ENCODE peak calls at places on chromosomes 13 and 19, in five cellular contexts. I, R, K, N and E are unnamed samples.

GRCh38 chr13:41827507-41828213 is 133.2 kb downstream of the VWA8 start:
- DNase-seq in I (no peak), R (no peak), K (peak; percentile 66), N (no peak), E (no peak)

GRCh38 chr19:11381535-11382369 is 2.4 kb downstream of the EPOR start:
- DNase-seq in I (peak; percentile 92), R (peak; percentile 76), K (peak; percentile 83), N (peak; percentile 96), E (peak; percentile 91)

GRCh38 chr13:70792121-70792520 is 683.9 kb upstream of the KLHL1 start:
- DNase-seq in I (no peak), R (no peak), K (no peak), N (no peak), E (no peak)

GRCh38 chr19:47012620-47013019 is 7.0 kb upstream of the NPAS1 start:
- DNase-seq in I (no peak), R (no peak), K (no peak), N (no peak), E (no peak)

GRCh38 chr13:37345869-37346268 is 240.4 kb upstream of the CSNK1A1L start:
- DNase-seq in I (no peak), R (no peak), K (no peak), N (no peak), E (no peak)

GRCh38 chr13:32880636-32881035 is 135.6 kb upstream of the KL start:
- DNase-seq in I (no peak), R (no peak), K (no peak), N (no peak), E (no peak)

GRCh38 chr13:36090592-36090991 is 40.6 kb downstream of the DCLK1 start:
- DNase-seq in I (no peak), R (no peak), K (peak; percentile 76), N (no peak), E (no peak)

GRCh38 chr13:109755997-109756396 is 30.4 kb downstream of the IRS2 start:
- DNase-seq in I (no peak), R (no peak), K (no peak), N (no peak), E (no peak)

GRCh38 chr13:28486144-28486543 is 8.8 kb downstream of the FLT1 start:
- DNase-seq in I (no peak), R (no peak), K (no peak), N (no peak), E (no peak)

GRCh38 chr19:10719466-10719961 is 1.6 kb downstream of the DNM2 start:
- DNase-seq in I (no peak), R (no peak), K (no peak), N (no peak), E (no peak)

GRCh38 chr19:13209797-13210775 is 59.9 kb downstream of the IER2 start:
- DNase-seq in I (peak; percentile 51), R (no peak), K (no peak), N (no peak), E (no peak)

GRCh38 chr19:29017788-29018187 is 195.2 kb downstream of the UQCRFS1 start:
- DNase-seq in I (no peak), R (no peak), K (no peak), N (no peak), E (peak; percentile 62)

GRCh38 chr19:16520074-16520973 is 21.9 kb downstream of the CHERP start:
- DNase-seq in I (no peak), R (no peak), K (no peak), N (no peak), E (no peak)

GRCh38 chr19:4913996-4914735 is 4.9 kb downstream of the UHRF1 start:
- DNase-seq in I (no peak), R (peak; percentile 20), K (no peak), N (no peak), E (peak; percentile 69)

GRCh38 chr19:18433735-18434398 is 4.1 kb downstream of the ISYNA1 start:
- DNase-seq in I (peak; percentile 89), R (no peak), K (no peak), N (peak; percentile 87), E (no peak)

GRCh38 chr13:51797664-51798488 is 6.1 kb downstream of the DHRS12 start:
- DNase-seq in I (no peak), R (peak; percentile 45), K (no peak), N (peak; percentile 91), E (no peak)

GRCh38 chr19:17872251-17873001 is 681 bp downstream of the SLC5A5 start:
- DNase-seq in I (peak; percentile 88), R (peak; percentile 18), K (no peak), N (peak; percentile 62), E (no peak)

GRCh38 chr13:51793570-51794273 is 10.2 kb downstream of the DHRS12 start:
- DNase-seq in I (no peak), R (no peak), K (no peak), N (no peak), E (no peak)

GRCh38 chr13:40653558-40654318 is 12.7 kb downstream of the FOXO1 start:
- DNase-seq in I (no peak), R (no peak), K (no peak), N (no peak), E (no peak)

GRCh38 chr19:32233091-32233490 is 112.3 kb upstream of the ZNF507 start:
- DNase-seq in I (no peak), R (no peak), K (no peak), N (no peak), E (no peak)

GRCh38 chr19:11721681-11722080 is 17.1 kb downstream of the ZNF823 start:
- DNase-seq in I (no peak), R (no peak), K (no peak), N (no peak), E (no peak)

GRCh38 chr19:2795827-2796658 is 10.7 kb downstream of the THOP1 start:
- DNase-seq in I (no peak), R (no peak), K (no peak), N (no peak), E (no peak)

GRCh38 chr19:18197941-18198340 is 4.9 kb downstream of the MPV17L2 start:
- DNase-seq in I (no peak), R (no peak), K (no peak), N (no peak), E (no peak)

GRCh38 chr13:25143693-25144092 is 28.4 kb downstream of the AMER2 start:
- DNase-seq in I (no peak), R (no peak), K (no peak), N (no peak), E (no peak)

GRCh38 chr13:51539887-51540286 is 44.4 kb upstream of the WDFY2 start:
- DNase-seq in I (no peak), R (no peak), K (no peak), N (no peak), E (no peak)

GRCh38 chr19:47573076-47574026 is at the start of gene ZNF541:
- DNase-seq in I (peak; percentile 94), R (peak; percentile 87), K (peak; percentile 82), N (no peak), E (peak; percentile 92)

GRCh38 chr13:67204731-67205130 is 25.4 kb downstream of the PCDH9 start:
- DNase-seq in I (no peak), R (no peak), K (no peak), N (no peak), E (no peak)

GRCh38 chr13:27969073-27969865 is at the start of gene CDX2:
- DNase-seq in I (no peak), R (no peak), K (no peak), N (peak; percentile 59), E (no peak)

GRCh38 chr13:79935121-79935520 is 405.8 kb downstream of the SPRY2 start:
- DNase-seq in I (no peak), R (no peak), K (no peak), N (no peak), E (no peak)

GRCh38 chr13:112254061-112254818 is 121.9 kb upstream of the SPACA7 start:
- DNase-seq in I (peak; percentile 44), R (no peak), K (no peak), N (no peak), E (no peak)

GRCh38 chr19:10773969-10774368 is 56.1 kb downstream of the DNM2 start:
- DNase-seq in I (no peak), R (no peak), K (no peak), N (no peak), E (no peak)

GRCh38 chr13:26037302-26037701 is 14.5 kb downstream of the SHISA2 start:
- DNase-seq in I (no peak), R (no peak), K (no peak), N (peak; percentile 94), E (no peak)

GRCh38 chr19:5973867-5974635 is 3.9 kb downstream of the RANBP3 start:
- DNase-seq in I (no peak), R (no peak), K (no peak), N (no peak), E (no peak)
- H3K27ac ChIP-seq in I (no peak overlapping the region), R (no peak overlapping the region), K (no peak overlapping the region), N (no peak overlapping the region), E (no peak overlapping the region)

GRCh38 chr13:113586661-113587479 is 2.3 kb downstream of the TFDP1 start:
- DNase-seq in I (no peak), R (no peak), K (peak; percentile 40), N (peak; percentile 30), E (peak; percentile 36)
- H3K4me3 ChIP-seq in I (no peak overlapping the region), R (no peak overlapping the region), K (no peak overlapping the region), N (peak overlapping the region; percentile 86), E (no peak overlapping the region)

DNA sequence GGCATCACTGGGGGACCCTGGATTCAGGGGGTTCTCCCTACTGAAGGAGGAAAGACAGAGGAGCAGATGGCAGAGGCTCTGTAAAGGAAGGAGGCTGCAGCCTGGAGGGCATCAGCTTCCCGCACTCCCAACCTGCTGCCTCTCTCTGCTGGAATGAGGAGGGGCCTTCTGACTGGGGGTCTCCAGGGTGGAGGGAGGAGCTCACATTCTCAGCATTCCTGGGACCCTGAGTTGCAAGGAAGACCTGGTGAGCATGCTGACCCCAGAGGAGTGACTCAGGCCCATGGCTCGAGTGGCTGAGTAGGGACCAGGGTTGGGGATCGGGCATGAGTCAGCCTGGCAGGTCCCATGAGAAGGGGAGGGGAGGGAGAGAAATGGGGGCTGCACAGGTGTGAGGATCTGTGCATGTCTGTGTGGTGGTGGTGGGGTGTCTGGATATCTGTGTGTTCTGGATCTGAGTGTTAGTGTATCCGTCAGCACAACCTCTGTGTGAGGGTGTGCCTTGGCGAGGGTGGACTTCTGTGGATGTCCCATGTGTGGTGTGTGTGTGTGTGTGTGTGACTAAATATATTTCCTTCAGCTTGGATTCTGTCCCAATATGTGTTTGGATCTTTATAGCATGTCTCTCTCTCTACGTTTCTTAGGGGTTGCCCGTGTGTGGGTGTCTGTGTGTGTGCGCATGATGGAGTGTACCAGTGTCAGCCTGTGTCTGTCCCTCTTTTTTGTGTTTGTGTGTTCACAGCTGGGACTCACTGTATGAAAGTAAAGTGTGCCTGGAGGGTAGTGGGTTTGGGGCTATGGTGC is 4.6 kb downstream of the AXL start:
- DNase-seq in I (no peak), R (no peak), K (peak; percentile 82), N (peak; percentile 93), E (peak; percentile 72)
- H3K4me1 ChIP-seq in I (peaks cover 18% of the 10 kb centered on the region), R (peaks cover 6% of the 10 kb centered on the region), K (peaks cover 75% of the 10 kb centered on the region), N (no peaks in the 10 kb centered on the region), E (no peaks in the 10 kb centered on the region)

GRCh38 chr13:110911880-110912279 is 3.0 kb downstream of the ANKRD10 start:
- DNase-seq in I (no peak), R (no peak), K (no peak), N (no peak), E (no peak)
- H3K27ac ChIP-seq in I (peak overlapping the region; percentile 5), R (no peak overlapping the region), K (peak overlapping the region; percentile 97), N (no peak overlapping the region), E (no peak overlapping the region)

DNA sequence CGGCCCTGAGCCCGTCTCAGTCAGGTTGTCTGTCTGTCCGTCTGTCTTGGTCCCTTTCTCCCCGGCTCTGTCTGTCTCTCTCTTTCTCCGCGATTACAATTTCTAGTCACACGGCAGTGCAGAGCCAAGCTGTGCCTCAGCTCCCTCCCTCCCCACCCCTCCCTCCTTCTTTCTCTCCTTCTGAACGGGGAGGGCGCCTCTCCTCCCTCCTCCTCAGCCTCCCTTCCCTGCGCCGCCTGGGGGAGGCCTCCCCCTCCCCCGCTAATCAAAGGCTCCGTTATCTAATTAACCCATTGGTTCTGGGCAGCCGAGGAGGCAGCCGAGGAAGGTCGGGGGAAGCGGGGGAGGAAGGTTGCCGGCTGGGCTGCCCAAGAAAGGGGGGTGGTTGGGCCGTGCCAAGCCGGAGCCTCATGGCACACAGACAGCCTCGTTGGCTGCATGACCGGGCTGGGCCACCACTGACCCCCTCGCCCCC is 16.5 kb downstream of the LRRC4B start:
- DNase-seq in I (no peak), R (no peak), K (no peak), N (peak; percentile 58), E (no peak)
- H3K4me3 ChIP-seq in I (no peak overlapping the region), R (no peak overlapping the region), K (peak overlapping the region; percentile 58), N (peak overlapping the region; percentile 70), E (no peak overlapping the region)